ENCODE peak calls at places on chromosome 13, in eight cellular contexts. I is A549; Z is stimulated activated CD8-positive, alpha-beta memory T cell treated with anti-CD3 and anti-CD28 coated beads, Interleukin-4, amount 100 ng/mL, for 1 hour; Y is NCI-H1092; O is AG10803; B is activated naive CD4-positive, alpha-beta T cell; K is skeletal muscle cell; H is GM04504. T is an unnamed sample.

GRCh38 chr13:106213028-106213427 is 322.4 kb downstream of the EFNB2 start:
- DNase-seq in Z (no peak), B (no peak), I (no peak), O (no peak), Y (no peak), K (no peak), H (no peak), T (no peak)

GRCh38 chr13:64078480-64078936 is 2662.9 kb upstream of the PCDH20 start:
- DNase-seq in B (no peak), K (no peak), O (no peak), H (no peak), Y (no peak), Z (no peak), I (no peak), T (no peak)

GRCh38 chr13:99356216-99357089 is 49.3 kb upstream of the GPR183 start:
- DNase-seq in Y (no peak), K (peak; percentile 53), O (peak; percentile 76), Z (no peak), I (no peak), B (no peak), H (peak; percentile 77), T (peak; percentile 31)

GRCh38 chr13:43077446-43077845 is 54.1 kb downstream of the DNAJC15 start:
- DNase-seq in K (no peak), I (no peak), B (no peak), H (no peak), O (no peak), Y (no peak), Z (no peak), T (no peak)

GRCh38 chr13:20610006-20610405 is 43.0 kb downstream of the IFT88 start:
- DNase-seq in I (no peak), Z (no peak), B (no peak), H (no peak), Y (no peak), O (no peak), K (no peak), T (no peak)

GRCh38 chr13:44507639-44508038 is 68.5 kb downstream of the TSC22D1 start:
- DNase-seq in B (no peak), H (no peak), O (peak; percentile 34), Z (no peak), K (no peak), Y (no peak), I (no peak), T (no peak)

GRCh38 chr13:28558567-28558966 is 63.6 kb upstream of the FLT1 start:
- DNase-seq in H (no peak), K (no peak), I (no peak), Y (no peak), Z (no peak), B (no peak), O (no peak), T (no peak)

GRCh38 chr13:113598481-113598880 is 13.9 kb downstream of the TFDP1 start:
- DNase-seq in Y (no peak), H (no peak), Z (no peak), K (no peak), I (no peak), O (no peak), B (no peak), T (no peak)

GRCh38 chr13:25529425-25529824 is 157.7 kb downstream of the ATP8A2 start:
- DNase-seq in H (no peak), O (no peak), Y (no peak), Z (no peak), K (no peak), I (no peak), B (no peak), T (no peak)

GRCh38 chr13:60148918-60149317 is 14.8 kb downstream of the DIAPH3 start:
- DNase-seq in K (no peak), Y (no peak), I (no peak), O (no peak), Z (no peak), H (no peak), B (no peak), T (no peak)